ENCODE peak calls at places on chromosomes 7 and 10, in four cellular contexts. O is DMS153, R is fibroblast of mammary gland, D is hippocampal formation. N is an unnamed sample.

GRCh38 chr10:110447886-110448285 is 49.8 kb upstream of the DUSP5 start:
- DNase-seq in O (no peak), D (no peak), R (peak; percentile 33), N (no peak)

GRCh38 chr10:61752111-61753011 is 89.6 kb downstream of the CABCOCO1 start:
- DNase-seq in O (peak; percentile 19), D (no peak), R (peak; percentile 55), N (no peak)

GRCh38 chr7:130965515-130965914 is 231.5 kb upstream of the KLF14 start:
- DNase-seq in D (no peak), O (no peak), R (no peak), N (no peak)

GRCh38 chr7:30694774-30695721 is 12.8 kb upstream of the CRHR2 start:
- DNase-seq in O (no peak), D (no peak), R (no peak), N (no peak)

GRCh38 chr7:81244213-81244612 is 325.4 kb upstream of the SEMA3C start:
- DNase-seq in R (peak; percentile 61), D (no peak), O (no peak), N (no peak)

GRCh38 chr10:14558025-14558424 is 216.7 kb downstream of the FAM107B start:
- DNase-seq in R (no peak), O (no peak), D (no peak), N (no peak)

GRCh38 chr7:45882465-45882810 is 5.8 kb upstream of the IGFBP1 start:
- DNase-seq in R (no peak), O (peak; percentile 77), D (no peak), N (no peak)

GRCh38 chr7:4769753-4770152 is 5.7 kb upstream of the AP5Z1 start:
- DNase-seq in D (no peak), R (no peak), O (no peak), N (no peak)

GRCh38 chr7:91137447-91137846 is 126.8 kb upstream of the FZD1 start:
- DNase-seq in O (no peak), R (no peak), D (no peak), N (no peak)

GRCh38 chr7:19107392-19108147 is 9.9 kb downstream of the TWIST1 start:
- DNase-seq in O (no peak), D (no peak), R (peak; percentile 83), N (no peak)